ENCODE peak calls at places on chromosome 15, in five cellular contexts. K is tibial artery; H is neuronal stem cell; A is cardiac muscle cell; X is effector memory CD4-positive, alpha-beta T cell. T is an unnamed sample.
A peak's percentile ranks its signal among the peaks of the same experiment; 100 is the strongest.

GRCh38 chr15:77830041-77830440 is 197.3 kb upstream of the LINGO1 start:
- DNase-seq in K (no peak), H (no peak), A (peak; percentile 86), X (no peak), T (no peak)

GRCh38 chr15:67678948-67679347 is 136.4 kb downstream of the MAP2K5 start:
- DNase-seq in K (no peak), H (peak; percentile 50), A (no peak), X (no peak), T (no peak)

GRCh38 chr15:58440181-58440910 is 8.6 kb downstream of the LIPC start:
- DNase-seq in K (peak; percentile 30), H (no peak), A (peak; percentile 27), X (no peak), T (peak; percentile 76)

GRCh38 chr15:63530235-63530634 is 25.8 kb downstream of the USP3 start:
- DNase-seq in K (no peak), H (no peak), A (no peak), X (no peak), T (no peak)

GRCh38 chr15:72184165-72184811 is 13.3 kb downstream of the GRAMD2A start:
- DNase-seq in K (no peak), H (peak; percentile 37), A (peak; percentile 39), X (no peak), T (peak; percentile 63)

GRCh38 chr15:56249080-56249479 is 5.4 kb upstream of the RFX7 start:
- DNase-seq in K (no peak), H (no peak), A (peak; percentile 80), X (no peak), T (no peak)

GRCh38 chr15:41558400-41559238 is at the start of gene TYRO3:
- DNase-seq in K (peak; percentile 56), H (peak; percentile 58), A (peak; percentile 58), X (peak; percentile 67), T (peak; percentile 65)

GRCh38 chr15:32802296-32802936 is 84.6 kb downstream of the GREM1 start:
- DNase-seq in K (no peak), H (no peak), A (peak; percentile 93), X (no peak), T (no peak)

GRCh38 chr15:89171136-89172072 is 50.0 kb downstream of the RLBP1 start:
- DNase-seq in K (no peak), H (peak; percentile 65), A (peak; percentile 54), X (no peak), T (peak; percentile 71)

GRCh38 chr15:41568350-41569017 is 9.5 kb downstream of the TYRO3 start:
- DNase-seq in K (no peak), H (peak; percentile 86), A (peak; percentile 92), X (no peak), T (peak; percentile 65)

DNA sequence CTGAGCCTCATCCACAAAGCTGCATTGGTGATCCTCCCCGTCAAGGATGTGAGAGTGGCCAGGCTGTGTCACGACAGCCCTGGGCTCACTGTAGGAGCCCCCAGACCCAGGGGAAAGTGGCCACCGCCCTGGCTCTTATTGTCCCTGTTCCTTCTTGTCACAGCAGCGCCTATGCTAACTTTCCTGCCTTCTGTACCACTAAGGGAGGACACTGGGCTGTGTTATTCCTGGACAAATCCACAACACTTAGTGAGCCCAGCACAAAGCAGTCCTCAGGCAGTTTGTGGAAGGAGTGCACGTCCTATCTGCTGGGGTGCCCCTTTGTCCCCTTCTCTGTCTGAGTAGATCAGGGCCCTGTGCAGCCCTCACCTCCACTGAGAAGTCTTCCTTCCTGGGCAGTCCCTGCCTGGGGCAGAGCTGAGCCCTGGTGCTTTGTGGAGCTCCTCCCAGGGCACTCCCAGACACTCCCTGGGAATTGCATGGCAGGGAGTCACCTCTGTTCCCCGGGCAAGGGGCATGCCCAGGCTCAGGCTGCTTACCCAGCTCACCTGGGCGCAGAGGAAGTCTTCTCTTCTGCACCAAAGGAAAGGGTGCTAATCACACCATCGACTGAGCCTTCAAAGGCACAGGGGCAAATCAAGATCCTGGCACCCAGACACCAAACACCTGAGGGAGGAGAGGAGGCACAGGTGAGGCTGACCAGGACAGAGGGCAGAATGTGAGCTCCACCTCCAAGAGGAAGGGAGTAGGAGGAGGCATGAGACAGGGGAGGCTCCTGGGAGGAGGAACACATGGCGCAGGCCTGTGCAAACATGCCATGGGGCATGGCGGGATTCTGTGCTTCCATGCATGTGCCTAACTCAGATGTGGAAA is 138.7 kb downstream of the KLF13 start:
- DNase-seq in K (no peak), H (no peak), A (no peak), X (no peak), T (peak; percentile 45)
- H3K27me3 ChIP-seq in K (peaks cover 4% of the 10 kb centered on the region), H (no peaks in the 10 kb centered on the region), A (no peaks in the 10 kb centered on the region), X (no peaks in the 10 kb centered on the region), T (no peaks in the 10 kb centered on the region)

GRCh38 chr15:69576035-69576526 is 123.5 kb downstream of the RPLP1 start:
- DNase-seq in K (peak; percentile 45), H (peak; percentile 17), A (peak; percentile 38), X (peak; percentile 33), T (peak; percentile 74)

GRCh38 chr15:69574506-69574905 is 121.9 kb downstream of the RPLP1 start:
- DNase-seq in K (no peak), H (no peak), A (no peak), X (no peak), T (no peak)

GRCh38 chr15:69573815-69574472 is 121.3 kb downstream of the RPLP1 start:
- DNase-seq in K (no peak), H (no peak), A (peak; percentile 63), X (no peak), T (no peak)

GRCh38 chr15:69576948-69577351 is 124.3 kb downstream of the RPLP1 start:
- DNase-seq in K (no peak), H (no peak), A (no peak), X (no peak), T (peak; percentile 77)

GRCh38 chr15:69575387-69575786 is 122.8 kb downstream of the RPLP1 start:
- DNase-seq in K (no peak), H (no peak), A (no peak), X (no peak), T (no peak)
- H3K27me3 ChIP-seq in K (no peaks in the 10 kb centered on the region), H (no peaks in the 10 kb centered on the region), A (peaks cover 61% of the 10 kb centered on the region), X (no peaks in the 10 kb centered on the region), T (no peaks in the 10 kb centered on the region)

GRCh38 chr15:76341366-76342045 is 4.9 kb downstream of the ISL2 start:
- DNase-seq in K (no peak), H (no peak), A (no peak), X (no peak), T (no peak)
- H3K27me3 ChIP-seq in K (peaks cover 100% of the 10 kb centered on the region), H (peaks cover 86% of the 10 kb centered on the region), A (peaks cover 100% of the 10 kb centered on the region), X (peaks cover 96% of the 10 kb centered on the region), T (peaks cover 100% of the 10 kb centered on the region)

DNA sequence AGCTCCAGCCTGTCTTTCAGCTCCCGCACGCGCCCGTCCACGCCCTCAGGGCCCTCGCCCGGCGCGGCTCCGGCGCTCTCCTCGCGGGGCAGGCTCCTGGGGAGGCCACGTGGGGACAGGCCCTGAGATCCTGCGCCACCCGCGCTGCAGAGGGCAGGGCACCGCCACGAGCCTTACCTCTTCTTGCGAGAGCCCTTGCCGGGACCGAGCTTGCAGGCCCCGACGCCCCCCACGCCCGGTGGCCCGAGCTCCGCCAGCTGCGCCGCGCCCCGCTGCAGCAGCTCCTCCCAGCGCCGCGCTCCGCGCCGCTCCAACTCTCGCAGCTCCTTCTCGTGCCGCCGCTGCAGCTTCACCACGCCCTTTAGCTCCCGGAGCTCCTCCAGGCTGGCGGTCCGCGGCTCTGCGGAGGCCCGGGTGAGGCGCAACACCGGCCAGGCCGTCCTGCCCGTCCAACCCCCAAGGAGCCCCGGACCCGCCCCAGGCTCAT is 8.3 kb upstream of the ANKRD63 start:
- DNase-seq in K (no peak), H (peak; percentile 62), A (peak; percentile 68), X (no peak), T (peak; percentile 64)
- H3K27me3 ChIP-seq in K (peaks cover 39% of the 10 kb centered on the region), H (no peaks in the 10 kb centered on the region), A (peaks cover 15% of the 10 kb centered on the region), X (no peaks in the 10 kb centered on the region), T (peaks cover 27% of the 10 kb centered on the region)

GRCh38 chr15:65646486-65646885 is 24.7 kb downstream of the SLC24A1 start:
- DNase-seq in K (no peak), H (no peak), A (no peak), X (no peak), T (no peak)

GRCh38 chr15:65642588-65642987 is 20.9 kb downstream of the SLC24A1 start:
- DNase-seq in K (no peak), H (no peak), A (no peak), X (no peak), T (no peak)

GRCh38 chr15:65641723-65642475 is 20.2 kb downstream of the SLC24A1 start:
- DNase-seq in K (no peak), H (no peak), A (no peak), X (no peak), T (no peak)

GRCh38 chr15:65644282-65644681 is 22.5 kb downstream of the SLC24A1 start:
- DNase-seq in K (no peak), H (no peak), A (no peak), X (no peak), T (no peak)

GRCh38 chr15:65645392-65645791 is 23.7 kb downstream of the SLC24A1 start:
- DNase-seq in K (no peak), H (no peak), A (no peak), X (no peak), T (no peak)
- H3K27me3 ChIP-seq in K (no peaks in the 10 kb centered on the region), H (no peaks in the 10 kb centered on the region), A (no peaks in the 10 kb centered on the region), X (no peaks in the 10 kb centered on the region), T (no peaks in the 10 kb centered on the region)

DNA sequence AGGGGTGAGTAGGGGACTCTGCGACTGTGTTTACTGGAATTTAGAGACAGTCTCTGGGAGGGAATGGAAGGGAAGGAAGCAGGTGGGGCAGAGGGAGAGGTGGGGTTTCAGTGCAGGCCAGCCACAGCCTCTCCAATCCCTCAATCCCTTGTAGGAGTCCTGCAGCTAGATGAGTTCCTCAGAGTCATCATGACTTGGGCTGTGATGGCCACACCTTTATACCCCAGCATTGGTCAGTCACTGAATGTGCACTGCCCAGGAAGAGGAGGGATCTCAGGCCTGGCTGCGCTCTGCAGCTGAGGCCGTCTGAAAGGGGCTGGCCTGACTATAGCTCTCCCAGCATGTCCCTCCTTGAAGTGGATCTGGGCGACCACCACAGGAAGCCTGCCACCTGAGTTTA is 67.3 kb upstream of the GLCE start:
- DNase-seq in K (no peak), H (no peak), A (peak; percentile 65), X (no peak), T (no peak)
- H3K27me3 ChIP-seq in K (peaks cover 10% of the 10 kb centered on the region), H (no peaks in the 10 kb centered on the region), A (peaks cover 29% of the 10 kb centered on the region), X (no peaks in the 10 kb centered on the region), T (no peaks in the 10 kb centered on the region)

DNA sequence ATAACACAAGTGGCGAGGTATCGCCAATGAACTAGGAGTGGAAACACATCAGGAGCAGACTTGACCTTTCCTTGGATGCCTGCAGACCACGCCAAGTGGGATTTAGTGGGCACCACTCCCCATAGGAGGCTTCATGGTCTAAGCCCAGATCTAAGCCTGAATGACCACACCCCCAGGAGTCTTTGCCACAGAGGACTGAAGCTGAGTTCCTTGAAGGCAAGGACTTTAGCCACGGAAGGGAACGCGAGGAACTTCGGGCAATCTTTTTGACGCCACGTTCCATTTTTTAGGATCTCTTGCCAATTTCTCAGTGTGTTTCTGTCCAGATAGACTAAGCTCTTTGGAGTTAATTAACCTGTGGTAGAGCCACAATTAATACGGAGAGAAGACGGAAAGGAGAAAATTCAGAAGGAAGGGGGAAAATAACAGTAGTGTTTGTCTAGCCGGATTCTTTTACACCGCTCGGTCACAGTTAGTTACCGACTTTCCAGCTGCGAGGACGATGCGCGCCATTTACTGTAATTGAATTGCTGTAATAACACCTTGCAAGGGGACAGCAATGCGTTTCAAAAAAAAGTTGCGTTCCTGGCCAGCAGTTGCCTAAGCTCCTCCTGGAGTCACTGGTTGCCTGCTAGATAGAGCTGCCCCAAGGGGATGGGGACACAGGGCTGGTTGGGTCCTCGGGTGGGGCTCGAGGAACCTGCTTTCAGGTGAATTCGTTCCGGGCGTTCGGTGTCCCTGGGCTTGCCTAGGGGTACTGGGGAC is 37.1 kb downstream of the NR2F2 start:
- DNase-seq in K (no peak), H (no peak), A (no peak), X (no peak), T (no peak)
- H3K27me3 ChIP-seq in K (no peaks in the 10 kb centered on the region), H (peaks cover 21% of the 10 kb centered on the region), A (peaks cover 100% of the 10 kb centered on the region), X (peaks cover 29% of the 10 kb centered on the region), T (peaks cover 58% of the 10 kb centered on the region)

GRCh38 chr15:79221696-79222095 is 60.8 kb upstream of the ANKRD34C start:
- DNase-seq in K (no peak), H (no peak), A (no peak), X (no peak), T (no peak)
- H3K27me3 ChIP-seq in K (no peaks in the 10 kb centered on the region), H (no peaks in the 10 kb centered on the region), A (peaks cover 3% of the 10 kb centered on the region), X (no peaks in the 10 kb centered on the region), T (peaks cover 42% of the 10 kb centered on the region)